ENCODE peak calls at places on chromosomes 6 and 20, in five cellular contexts. Z, O, L, G and R are unnamed samples.

GRCh38 chr6:128179890-128180440 is 279.1 kb upstream of the THEMIS start:
- DNase-seq in Z (no peak), G (no peak), O (no peak), L (no peak), R (no peak)

GRCh38 chr6:134826889-134827737 is 122.8 kb downstream of the ALDH8A1 start:
- DNase-seq in G (no peak), Z (no peak), L (peak; percentile 81), O (peak; percentile 87), R (no peak)

GRCh38 chr6:95923518-95923917 is 92.3 kb upstream of the FUT9 start:
- DNase-seq in L (no peak), O (no peak), G (peak; percentile 0), Z (peak; percentile 42), R (peak; percentile 13)

GRCh38 chr20:9660236-9660868 is 146.0 kb downstream of the LAMP5 start:
- DNase-seq in G (peak; percentile 17), L (no peak), O (no peak), Z (peak; percentile 16), R (peak; percentile 13)

GRCh38 chr20:46715292-46715756 is 5.9 kb downstream of the SLC2A10 start:
- DNase-seq in O (peak; percentile 49), Z (no peak), G (peak; percentile 81), L (no peak), R (no peak)

GRCh38 chr6:106381223-106381622 is 20.7 kb downstream of the CRYBG1 start:
- DNase-seq in L (no peak), G (no peak), Z (no peak), O (no peak), R (no peak)

GRCh38 chr20:11015440-11015839 is 341.6 kb upstream of the JAG1 start:
- DNase-seq in Z (no peak), G (no peak), O (no peak), L (no peak), R (no peak)

GRCh38 chr6:133814797-133815196 is 74.1 kb upstream of the TCF21 start:
- DNase-seq in Z (no peak), L (no peak), O (peak; percentile 17), G (peak; percentile 39), R (no peak)

GRCh38 chr20:21074605-21075336 is 31.4 kb downstream of the LINC00237 start:
- DNase-seq in G (no peak), O (no peak), L (no peak), Z (no peak), R (no peak)

GRCh38 chr20:32528905-32529670 is 56.0 kb downstream of the NOL4L start:
- DNase-seq in Z (no peak), O (no peak), G (no peak), L (no peak), R (peak; percentile 15)

GRCh38 chr6:39927159-39927558 is 7.1 kb downstream of the MOCS1 start:
- DNase-seq in O (no peak), Z (no peak), L (no peak), G (no peak), R (no peak)

GRCh38 chr6:33172307-33173227 is 19.7 kb downstream of the COL11A2 start:
- DNase-seq in G (peak; percentile 36), L (no peak), O (no peak), Z (peak; percentile 53), R (peak; percentile 29)

GRCh38 chr6:135488023-135488422 is 9.5 kb downstream of the AHI1 start:
- DNase-seq in Z (no peak), L (no peak), G (no peak), O (no peak), R (no peak)

GRCh38 chr6:85449818-85450577 is at the start of gene NT5E:
- DNase-seq in G (peak; percentile 77), O (peak; percentile 41), L (peak; percentile 82), Z (peak; percentile 24), R (peak; percentile 39)
- TF ChIP-seq POLR2A in G (peak; percentile 58), O (no peak), L (no peak), Z (peak; percentile 49), R (no peak)

DNA sequence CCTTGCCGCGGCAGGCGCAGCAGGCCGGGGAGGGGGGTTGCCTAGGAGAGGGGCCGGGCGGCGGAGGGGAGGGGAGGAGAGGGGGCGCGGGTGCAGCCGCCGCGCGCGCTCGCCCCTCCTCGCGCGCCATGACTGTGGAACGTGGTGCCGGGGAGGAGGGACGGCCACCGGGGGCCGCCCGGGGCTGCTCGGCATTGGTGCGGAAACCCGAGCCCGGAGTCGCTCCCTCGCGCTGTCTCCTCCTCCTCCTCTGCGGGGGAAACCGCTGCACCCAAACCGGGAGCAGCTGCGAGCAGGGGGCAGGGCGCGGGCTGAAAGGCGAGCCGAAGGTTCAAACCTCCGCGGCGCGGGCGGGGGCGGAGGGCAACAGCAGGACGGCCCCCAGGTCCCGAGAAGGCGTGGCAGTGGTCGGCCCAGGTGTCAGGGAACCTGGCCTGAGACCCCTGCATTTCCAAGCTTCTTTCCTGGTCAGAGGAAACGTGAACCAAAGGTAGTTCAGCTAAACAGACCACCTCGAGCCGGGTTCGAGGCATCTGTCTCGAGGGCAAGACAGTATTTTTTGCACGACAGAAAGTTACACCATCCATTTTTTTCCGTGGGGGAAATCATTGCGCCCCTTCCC is 1.4 kb upstream of the TRERF1 start:
- DNase-seq in O (peak; percentile 78), G (peak; percentile 76), L (peak; percentile 93), Z (peak; percentile 21), R (peak; percentile 78)
- TF ChIP-seq POLR2A in O (no peak), G (peak; percentile 59), L (no peak), Z (no peak), R (no peak)

DNA sequence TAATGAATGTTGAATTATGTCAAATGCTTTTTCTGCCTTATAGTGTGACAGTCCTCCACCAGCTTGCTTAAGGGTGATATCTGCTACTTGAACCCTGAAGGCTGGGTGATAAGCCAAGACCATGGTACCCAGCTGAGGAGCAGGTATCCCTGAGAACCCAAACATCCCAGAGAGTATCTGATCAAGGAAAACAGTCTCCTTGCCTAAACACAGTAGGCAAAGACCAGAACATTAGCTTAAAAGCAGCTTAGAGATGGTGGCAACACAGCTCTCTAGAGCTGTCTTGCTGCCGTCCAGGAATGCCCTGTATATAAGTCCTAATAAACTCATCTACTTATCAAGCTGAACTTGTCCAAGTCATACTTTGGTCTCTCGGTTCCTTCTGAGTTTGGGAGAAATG is 127.7 kb upstream of the PRSS16 start:
- DNase-seq in Z (no peak), G (no peak), L (no peak), O (no peak), R (no peak)
- TF ChIP-seq POLR2A in Z (no peak), G (no peak), L (no peak), O (no peak), R (no peak)

GRCh38 chr20:5119143-5119434 is 669 bp downstream of the PCNA start:
- DNase-seq in L (no peak), Z (no peak), O (no peak), G (no peak), R (no peak)

GRCh38 chr20:5118220-5119142 is 1.3 kb downstream of the PCNA start:
- DNase-seq in G (peak; percentile 37), L (no peak), Z (no peak), O (no peak), R (peak; percentile 74)

GRCh38 chr20:5119435-5120188 is at the start of gene PCNA:
- DNase-seq in G (peak; percentile 99), O (peak; percentile 96), L (peak; percentile 98), Z (peak; percentile 100), R (peak; percentile 98)

GRCh38 chr20:5122861-5123260 is 3.1 kb upstream of the PCNA start:
- DNase-seq in O (no peak), L (no peak), Z (no peak), G (no peak), R (peak; percentile 84)

GRCh38 chr20:5120189-5120484 is 379 bp upstream of the PCNA start:
- DNase-seq in L (no peak), G (no peak), Z (no peak), O (no peak), R (no peak)
- TF ChIP-seq POLR2A in L (no peak), G (no peak), Z (peak; percentile 96), O (no peak), R (no peak)

GRCh38 chr20:58309607-58310290 is at the start of gene RAB22A:
- DNase-seq in G (peak; percentile 83), Z (peak; percentile 56), O (peak; percentile 59), L (peak; percentile 92), R (peak; percentile 89)

GRCh38 chr20:58308290-58308679 is 1.2 kb upstream of the RAB22A start:
- DNase-seq in L (no peak), G (no peak), Z (no peak), O (no peak), R (no peak)

GRCh38 chr20:58310291-58310782 is 822 bp downstream of the RAB22A start:
- DNase-seq in Z (peak; percentile 57), G (no peak), O (no peak), L (no peak), R (no peak)

GRCh38 chr20:58307270-58307669 is 2.2 kb upstream of the RAB22A start:
- DNase-seq in Z (no peak), O (no peak), G (no peak), L (no peak), R (no peak)

GRCh38 chr20:58308680-58309527 is 611 bp upstream of the RAB22A start:
- DNase-seq in L (peak; percentile 90), Z (no peak), O (peak; percentile 55), G (peak; percentile 53), R (peak; percentile 88)
- TF ChIP-seq POLR2A in L (no peak), Z (no peak), O (no peak), G (peak; percentile 81), R (no peak)

DNA sequence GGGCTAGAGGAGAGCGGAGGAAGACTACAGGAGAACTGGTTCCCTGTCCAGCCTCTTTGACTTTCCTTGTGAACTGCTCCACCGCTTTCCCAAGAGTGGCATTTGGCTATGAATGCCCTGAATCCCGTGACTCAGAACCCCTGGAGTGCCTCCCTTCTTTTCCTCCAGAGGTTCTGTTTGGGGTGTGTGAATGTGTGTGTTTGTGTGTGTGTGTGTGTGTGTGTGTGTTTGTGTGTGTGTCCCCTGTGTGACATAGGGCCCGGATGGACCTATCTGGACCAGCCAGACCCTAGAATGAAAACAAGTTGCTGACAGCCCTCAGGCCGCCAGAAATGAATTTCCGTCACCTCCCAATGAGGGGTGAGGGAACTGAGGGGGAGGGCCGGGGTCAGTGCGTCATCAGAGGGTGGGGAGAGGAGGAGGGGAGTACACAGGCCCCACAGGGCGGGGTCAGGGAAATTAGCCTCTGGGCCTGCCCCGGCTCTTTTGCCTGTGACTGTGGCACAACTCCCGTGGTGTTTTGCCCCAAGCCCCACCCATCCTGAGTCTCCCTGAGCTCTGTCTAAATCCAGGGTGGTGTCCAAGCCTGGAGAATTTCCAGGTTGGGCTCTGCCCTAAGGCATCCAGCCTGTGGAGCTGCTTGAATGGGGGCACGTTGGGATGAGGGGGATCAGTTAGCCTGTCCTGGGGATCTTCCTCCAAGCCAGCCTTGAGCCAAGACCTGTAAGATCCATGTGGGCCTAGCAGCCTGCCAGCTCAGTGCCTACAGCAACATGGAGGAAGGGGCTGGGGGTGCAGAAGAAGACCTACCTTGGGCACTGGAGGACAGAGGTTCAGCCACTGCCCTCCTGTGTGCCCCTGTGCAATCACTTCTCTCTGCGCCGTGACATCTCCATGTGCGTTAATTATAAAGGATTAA is 15.2 kb upstream of the MRPS18A start:
- DNase-seq in Z (peak; percentile 93), O (peak; percentile 89), L (peak; percentile 93), G (peak; percentile 92), R (peak; percentile 92)
- TF ChIP-seq POLR2A in Z (no peak), O (no peak), L (no peak), G (no peak), R (peak; percentile 53)

GRCh38 chr6:117304446-117304845 is 39.1 kb downstream of the VGLL2 start:
- DNase-seq in Z (no peak), G (no peak), O (no peak), L (no peak), R (no peak)

GRCh38 chr6:117307655-117308054 is 42.3 kb downstream of the VGLL2 start:
- DNase-seq in Z (no peak), G (no peak), L (no peak), O (no peak), R (no peak)

GRCh38 chr6:117306227-117306784 is 40.9 kb downstream of the VGLL2 start:
- DNase-seq in L (no peak), G (no peak), Z (no peak), O (no peak), R (no peak)

GRCh38 chr6:117298941-117299340 is 33.6 kb downstream of the VGLL2 start:
- DNase-seq in G (no peak), Z (no peak), L (no peak), O (no peak), R (no peak)

GRCh38 chr6:117303323-117303722 is 38.0 kb downstream of the VGLL2 start:
- DNase-seq in L (no peak), G (no peak), O (no peak), Z (no peak), R (no peak)
- TF ChIP-seq POLR2A in L (no peak), G (no peak), O (no peak), Z (no peak), R (no peak)